ENCODE peak calls at places on chromosome 2, in seven cellular contexts. E, N, P, U, M, T and A are unnamed samples.

GRCh38 chr2:88692187-88692586 is 714 bp downstream of the RPIA start:
- DNase-seq in E (peak), N (no peak), P (no peak), U (peak), M (peak), T (peak), A (peak)

GRCh38 chr2:72147303-72147970 is at the start of gene CYP26B1:
- DNase-seq in E (no peak), N (no peak), P (no peak), U (peak), M (no peak), T (peak), A (peak)

GRCh38 chr2:220336771-220337170 is 709.3 kb downstream of the SLC4A3 start:
- DNase-seq in E (no peak), N (no peak), P (no peak), U (no peak), M (no peak), T (no peak), A (no peak)

GRCh38 chr2:126880825-126881224 is 17.9 kb upstream of the TEX51 start:
- DNase-seq in E (no peak), N (no peak), P (no peak), U (no peak), M (no peak), T (no peak), A (no peak)

GRCh38 chr2:190972846-190973245 is 41.1 kb downstream of the STAT1 start:
- DNase-seq in E (no peak), N (no peak), P (no peak), U (no peak), M (no peak), T (no peak), A (no peak)

GRCh38 chr2:140775426-140775825 is 1355.4 kb downstream of the LRP1B start:
- DNase-seq in E (no peak), N (no peak), P (no peak), U (no peak), M (no peak), T (no peak), A (no peak)

GRCh38 chr2:201961401-201961800 is 72.3 kb upstream of the FZD7 start:
- DNase-seq in E (no peak), N (no peak), P (no peak), U (no peak), M (no peak), T (no peak), A (no peak)

GRCh38 chr2:129742415-129742814 is 237.1 kb upstream of the RAB6C start:
- DNase-seq in E (no peak), N (no peak), P (no peak), U (no peak), M (no peak), T (no peak), A (no peak)

GRCh38 chr2:27489498-27490397 is at the start of gene IFT172:
- DNase-seq in E (peak), N (peak), P (peak), U (peak), M (peak), T (peak), A (peak)

GRCh38 chr2:27897755-27898154 is 7.2 kb downstream of the BABAM2 start:
- DNase-seq in E (no peak), N (no peak), P (no peak), U (no peak), M (no peak), T (no peak), A (no peak)

GRCh38 chr2:102074167-102074778 is 68.3 kb upstream of the IL1R1 start:
- DNase-seq in E (no peak), N (no peak), P (no peak), U (no peak), M (no peak), T (no peak), A (no peak)

GRCh38 chr2:224666951-224667553 is 49.1 kb downstream of the CCDC195 start:
- DNase-seq in E (no peak), N (peak), P (no peak), U (no peak), M (no peak), T (no peak), A (no peak)

GRCh38 chr2:158741631-158742030 is 53.5 kb upstream of the DAPL1 start:
- DNase-seq in E (no peak), N (no peak), P (no peak), U (no peak), M (no peak), T (no peak), A (no peak)

GRCh38 chr2:148519013-148519412 is 125.5 kb upstream of the EPC2 start:
- DNase-seq in E (no peak), N (no peak), P (no peak), U (no peak), M (no peak), T (peak), A (no peak)

GRCh38 chr2:16682431-16683130 is 16.9 kb upstream of the CYRIA start:
- DNase-seq in E (no peak), N (no peak), P (no peak), U (no peak), M (no peak), T (no peak), A (no peak)

GRCh38 chr2:71798266-71799012 is 345.1 kb downstream of the DYSF start:
- DNase-seq in E (no peak), N (peak), P (peak), U (peak), M (peak), T (peak), A (no peak)

GRCh38 chr2:105895995-105896764 is 151.5 kb downstream of the NCK2 start:
- DNase-seq in E (no peak), N (no peak), P (no peak), U (no peak), M (no peak), T (no peak), A (no peak)

GRCh38 chr2:30446602-30447148 is 371 bp upstream of the LCLAT1 start:
- DNase-seq in E (no peak), N (no peak), P (no peak), U (no peak), M (no peak), T (no peak), A (no peak)

GRCh38 chr2:29223851-29224692 is 108.9 kb downstream of the CLIP4 start:
- DNase-seq in E (no peak), N (no peak), P (no peak), U (no peak), M (no peak), T (no peak), A (peak)